ENCODE peak calls at places on chromosome 5, in nine cellular contexts. W is H54; B is stimulated activated CD4-positive, alpha-beta T cell treated with anti-CD3 and anti-CD28 coated beads, Interleukin-4, amount 100 ng/mL, for 48 hours; C is SW 1271; S is sigmoid colon; P is RCC 7860; F is naive thymus-derived CD8-positive, alpha-beta T cell; R is substantia nigra; A is NCI-H1105. U is an unnamed sample.

GRCh38 chr5:51378778-51379652 is 4.2 kb upstream of the ISL1 start:
- DNase-seq in W (no peak), B (no peak), C (no peak), S (no peak), P (peak), F (no peak), R (no peak), A (no peak), U (no peak)

GRCh38 chr5:6465831-6466790 is 17.5 kb downstream of the UBE2QL1 start:
- DNase-seq in W (no peak), B (no peak), C (no peak), S (peak), P (no peak), F (no peak), R (no peak), A (no peak), U (no peak)

GRCh38 chr5:67676863-67677262 is 480.3 kb upstream of the CD180 start:
- DNase-seq in W (no peak), B (no peak), C (no peak), S (no peak), P (no peak), F (no peak), R (no peak), A (no peak), U (no peak)

GRCh38 chr5:178232124-178232919 is at the start of gene PHYKPL:
- DNase-seq in W (peak), B (peak), C (no peak), S (peak), P (peak), F (peak), R (peak), A (peak), U (peak)

GRCh38 chr5:127813633-127814171 is 110.5 kb downstream of the CCDC192 start:
- DNase-seq in W (peak), B (no peak), C (no peak), S (no peak), P (peak), F (no peak), R (no peak), A (no peak), U (peak)

GRCh38 chr5:97844797-97845196 is 661.8 kb upstream of the RIOK2 start:
- DNase-seq in W (no peak), B (no peak), C (no peak), S (no peak), P (no peak), F (no peak), R (no peak), A (no peak), U (peak)

GRCh38 chr5:32951003-32951402 is 239.9 kb downstream of the NPR3 start:
- DNase-seq in W (no peak), B (no peak), C (no peak), S (no peak), P (no peak), F (no peak), R (no peak), A (no peak), U (no peak)

GRCh38 chr5:97425511-97425910 is 242.5 kb upstream of the RIOK2 start:
- DNase-seq in W (no peak), B (no peak), C (no peak), S (no peak), P (no peak), F (no peak), R (no peak), A (no peak), U (peak)

GRCh38 chr5:177023247-177023703 is 779 bp downstream of the ZNF346 start:
- DNase-seq in W (no peak), B (peak), C (no peak), S (no peak), P (no peak), F (no peak), R (no peak), A (no peak), U (peak)

GRCh38 chr5:8829322-8830029 is 716.4 kb downstream of the SEMA5A start:
- DNase-seq in W (peak), B (no peak), C (peak), S (no peak), P (peak), F (no peak), R (no peak), A (no peak), U (peak)

GRCh38 chr5:56588636-56589485 is 226.5 kb upstream of the MAP3K1 start:
- DNase-seq in W (no peak), B (no peak), C (no peak), S (peak), P (no peak), F (peak), R (no peak), A (no peak), U (no peak)

GRCh38 chr5:41240985-41241384 is 27.7 kb upstream of the C6 start:
- DNase-seq in W (no peak), B (no peak), C (no peak), S (no peak), P (no peak), F (no peak), R (no peak), A (no peak), U (no peak)

GRCh38 chr5:168192120-168192519 is 99.3 kb upstream of the WWC1 start:
- DNase-seq in W (no peak), B (no peak), C (no peak), S (no peak), P (no peak), F (no peak), R (no peak), A (no peak), U (no peak)

GRCh38 chr5:97131139-97131710 is 11.2 kb downstream of the LIX1 start:
- DNase-seq in W (no peak), B (no peak), C (no peak), S (no peak), P (no peak), F (no peak), R (no peak), A (no peak), U (peak)

GRCh38 chr5:130912088-130912487 is 253.0 kb downstream of the HINT1 start:
- DNase-seq in W (no peak), B (no peak), C (no peak), S (no peak), P (no peak), F (no peak), R (no peak), A (no peak), U (peak)

GRCh38 chr5:50962934-50963646 is 296.7 kb downstream of the PARP8 start:
- DNase-seq in W (peak), B (peak), C (peak), S (peak), P (peak), F (peak), R (peak), A (peak), U (peak)

GRCh38 chr5:167699434-167699833 is 592.0 kb upstream of the WWC1 start:
- DNase-seq in W (peak), B (no peak), C (peak), S (no peak), P (peak), F (no peak), R (no peak), A (no peak), U (peak)

GRCh38 chr5:138102454-138103320 is 18.9 kb downstream of the WNT8A start:
- DNase-seq in W (no peak), B (no peak), C (no peak), S (no peak), P (no peak), F (no peak), R (no peak), A (no peak), U (no peak)

GRCh38 chr5:157308826-157309465 is 43.0 kb downstream of the CYFIP2 start:
- DNase-seq in W (no peak), B (no peak), C (no peak), S (no peak), P (no peak), F (peak), R (no peak), A (no peak), U (peak)

GRCh38 chr5:95861221-95861857 is 38.8 kb upstream of the GLRX start:
- DNase-seq in W (peak), B (no peak), C (peak), S (peak), P (peak), F (no peak), R (peak), A (no peak), U (peak)

GRCh38 chr5:57613726-57614125 is 131.1 kb upstream of the ACTBL2 start:
- DNase-seq in W (no peak), B (no peak), C (no peak), S (no peak), P (no peak), F (no peak), R (no peak), A (no peak), U (no peak)

GRCh38 chr5:92513067-92513466 is 1068.0 kb downstream of the NR2F1-AS1 start:
- DNase-seq in W (no peak), B (no peak), C (no peak), S (no peak), P (no peak), F (no peak), R (no peak), A (no peak), U (peak)

GRCh38 chr5:150142800-150143724 is 12.6 kb downstream of the PDGFRB start:
- DNase-seq in W (peak), B (no peak), C (peak), S (peak), P (peak), F (no peak), R (no peak), A (no peak), U (peak)

GRCh38 chr5:156076912-156077311 is 250.1 kb upstream of the SGCD start:
- DNase-seq in W (no peak), B (no peak), C (no peak), S (no peak), P (no peak), F (no peak), R (no peak), A (no peak), U (no peak)

GRCh38 chr5:73694089-73694488 is 68.1 kb downstream of the ARHGEF28 start:
- DNase-seq in W (no peak), B (no peak), C (no peak), S (no peak), P (no peak), F (no peak), R (no peak), A (no peak), U (no peak)